ENCODE peak calls at places on chromosome 22, in six cellular contexts. One of them, this sample, is unnamed.

GRCh38 chr22:37177755-37178154 is 10.3 kb downstream of the C1QTNF6 start:
- DNase-seq in tibial nerve: no peak
- DNase-seq in ovary: no peak
- DNase-seq in transverse colon: no peak
- DNase-seq in sigmoid colon: no peak
- DNase-seq in A549: no peak
- DNase-seq in this sample: no peak

GRCh38 chr22:44750481-44750880 is 1.9 kb upstream of the ARHGAP8 start:
- DNase-seq in ovary: no peak
- DNase-seq in transverse colon: no peak
- DNase-seq in tibial nerve: no peak
- DNase-seq in sigmoid colon: no peak
- DNase-seq in A549: no peak
- DNase-seq in this sample: no peak

GRCh38 chr22:45296628-45297297 is 12.0 kb downstream of the UPK3A start:
- DNase-seq in A549: no peak
- DNase-seq in tibial nerve: no peak
- DNase-seq in ovary: no peak
- DNase-seq in sigmoid colon: no peak
- DNase-seq in transverse colon: no peak
- DNase-seq in this sample: no peak

GRCh38 chr22:44531487-44531886 is 33.5 kb upstream of the RTL6 start:
- DNase-seq in sigmoid colon: peak; percentile 79
- DNase-seq in A549: no peak
- DNase-seq in transverse colon: no peak
- DNase-seq in tibial nerve: no peak
- DNase-seq in ovary: no peak
- DNase-seq in this sample: no peak

GRCh38 chr22:45090364-45090960 is 73.3 kb upstream of the NUP50 start:
- DNase-seq in sigmoid colon: no peak
- DNase-seq in transverse colon: peak; percentile 41
- DNase-seq in tibial nerve: no peak
- DNase-seq in A549: no peak
- DNase-seq in ovary: no peak
- DNase-seq in this sample: no peak

GRCh38 chr22:43706151-43706550 is 106.0 kb downstream of the EFCAB6 start:
- DNase-seq in A549: no peak
- DNase-seq in tibial nerve: no peak
- DNase-seq in sigmoid colon: no peak
- DNase-seq in transverse colon: no peak
- DNase-seq in ovary: no peak
- DNase-seq in this sample: no peak

GRCh38 chr22:48070760-48071159 is 1308.3 kb downstream of the TBC1D22A start:
- DNase-seq in transverse colon: no peak
- DNase-seq in sigmoid colon: peak; percentile 42
- DNase-seq in tibial nerve: no peak
- DNase-seq in A549: no peak
- DNase-seq in ovary: no peak
- DNase-seq in this sample: no peak

GRCh38 chr22:43118024-43118849 is 7.7 kb downstream of the BIK start:
- DNase-seq in sigmoid colon: no peak
- DNase-seq in ovary: no peak
- DNase-seq in transverse colon: peak; percentile 66
- DNase-seq in A549: no peak
- DNase-seq in tibial nerve: no peak
- DNase-seq in this sample: no peak

GRCh38 chr22:40345271-40345670 is 1.0 kb upstream of the ADSL start:
- DNase-seq in transverse colon: peak; percentile 50
- DNase-seq in tibial nerve: no peak
- DNase-seq in A549: no peak
- DNase-seq in ovary: no peak
- DNase-seq in sigmoid colon: no peak
- DNase-seq in this sample: no peak

GRCh38 chr22:22810018-22810427 is 77.6 kb upstream of the IGLL5 start:
- DNase-seq in A549: peak; percentile 18
- DNase-seq in tibial nerve: peak; percentile 15
- DNase-seq in transverse colon: peak; percentile 57
- DNase-seq in sigmoid colon: no peak
- DNase-seq in ovary: no peak
- DNase-seq in this sample: no peak

GRCh38 chr22:32819120-32819519 is 17.6 kb downstream of the TIMP3 start:
- DNase-seq in tibial nerve: no peak
- DNase-seq in sigmoid colon: no peak
- DNase-seq in A549: no peak
- DNase-seq in ovary: no peak
- DNase-seq in transverse colon: no peak
- DNase-seq in this sample: peak; percentile 24

GRCh38 chr22:40300884-40301672 is 45.2 kb upstream of the ADSL start:
- DNase-seq in A549: no peak
- DNase-seq in sigmoid colon: no peak
- DNase-seq in tibial nerve: no peak
- DNase-seq in transverse colon: no peak
- DNase-seq in ovary: no peak
- DNase-seq in this sample: no peak

GRCh38 chr22:47850644-47851151 is 1088.2 kb downstream of the TBC1D22A start:
- DNase-seq in sigmoid colon: no peak
- DNase-seq in transverse colon: no peak
- DNase-seq in A549: no peak
- DNase-seq in tibial nerve: no peak
- DNase-seq in ovary: peak; percentile 19
- DNase-seq in this sample: no peak

GRCh38 chr22:45469573-45470383 is 32.9 kb upstream of the FBLN1 start:
- DNase-seq in tibial nerve: no peak
- DNase-seq in ovary: no peak
- DNase-seq in transverse colon: no peak
- DNase-seq in A549: no peak
- DNase-seq in sigmoid colon: peak; percentile 15
- DNase-seq in this sample: no peak

GRCh38 chr22:23157560-23158515 is 12.6 kb downstream of the RAB36 start:
- DNase-seq in transverse colon: no peak
- DNase-seq in tibial nerve: no peak
- DNase-seq in A549: no peak
- DNase-seq in sigmoid colon: no peak
- DNase-seq in ovary: no peak
- DNase-seq in this sample: no peak

GRCh38 chr22:31295831-31296230 is 3.5 kb upstream of the PIK3IP1 start:
- DNase-seq in A549: no peak
- DNase-seq in sigmoid colon: no peak
- DNase-seq in ovary: no peak
- DNase-seq in tibial nerve: no peak
- DNase-seq in transverse colon: no peak
- DNase-seq in this sample: no peak

GRCh38 chr22:45308624-45309421 is 911 bp upstream of the FAM118A start:
- DNase-seq in ovary: no peak
- DNase-seq in tibial nerve: no peak
- DNase-seq in A549: no peak
- DNase-seq in sigmoid colon: no peak
- DNase-seq in transverse colon: peak; percentile 42
- DNase-seq in this sample: no peak

GRCh38 chr22:48561676-48562075 is 1266.0 kb downstream of the BRD1 start:
- DNase-seq in tibial nerve: no peak
- DNase-seq in sigmoid colon: no peak
- DNase-seq in A549: no peak
- DNase-seq in transverse colon: no peak
- DNase-seq in ovary: no peak
- DNase-seq in this sample: no peak

GRCh38 chr22:45482169-45482568 is 20.5 kb upstream of the FBLN1 start:
- DNase-seq in ovary: no peak
- DNase-seq in tibial nerve: no peak
- DNase-seq in sigmoid colon: no peak
- DNase-seq in A549: no peak
- DNase-seq in transverse colon: no peak
- DNase-seq in this sample: no peak

GRCh38 chr22:30903876-30904460 is 64.6 kb downstream of the MORC2 start:
- DNase-seq in transverse colon: no peak
- DNase-seq in ovary: no peak
- DNase-seq in tibial nerve: no peak
- DNase-seq in sigmoid colon: no peak
- DNase-seq in A549: no peak
- DNase-seq in this sample: no peak

GRCh38 chr22:33397381-33397907 is 339.3 kb upstream of the SYN3 start:
- DNase-seq in tibial nerve: no peak
- DNase-seq in ovary: no peak
- DNase-seq in transverse colon: no peak
- DNase-seq in sigmoid colon: no peak
- DNase-seq in A549: no peak
- DNase-seq in this sample: no peak

GRCh38 chr22:44838316-44839016 is 86.1 kb downstream of the ARHGAP8 start:
- DNase-seq in sigmoid colon: no peak
- DNase-seq in A549: no peak
- DNase-seq in transverse colon: no peak
- DNase-seq in ovary: peak; percentile 51
- DNase-seq in tibial nerve: no peak
- DNase-seq in this sample: no peak

GRCh38 chr22:23248583-23248982 is 68.3 kb downstream of the BCR start:
- DNase-seq in tibial nerve: no peak
- DNase-seq in transverse colon: no peak
- DNase-seq in A549: no peak
- DNase-seq in ovary: no peak
- DNase-seq in sigmoid colon: no peak
- DNase-seq in this sample: no peak

GRCh38 chr22:41957941-41958556 is 6.1 kb downstream of the SMIM45 start:
- DNase-seq in tibial nerve: no peak
- DNase-seq in A549: no peak
- DNase-seq in ovary: no peak
- DNase-seq in transverse colon: no peak
- DNase-seq in sigmoid colon: no peak
- DNase-seq in this sample: no peak
- H3K4me3 ChIP-seq in tibial nerve: peak overlapping the region; percentile 36
- H3K4me3 ChIP-seq in A549: no peak overlapping the region
- H3K4me3 ChIP-seq in ovary: no peak overlapping the region
- H3K4me3 ChIP-seq in transverse colon: peak overlapping the region; percentile 20
- H3K4me3 ChIP-seq in sigmoid colon: peak overlapping the region; percentile 30
- H3K4me3 ChIP-seq in this sample: peak overlapping the region; percentile 27

GRCh38 chr22:19840955-19841640 is 13.6 kb downstream of the GNB1L start:
- DNase-seq in sigmoid colon: no peak
- DNase-seq in A549: no peak
- DNase-seq in tibial nerve: no peak
- DNase-seq in transverse colon: no peak
- DNase-seq in ovary: no peak
- DNase-seq in this sample: no peak

GRCh38 chr22:19842386-19843106 is 12.1 kb downstream of the GNB1L start:
- DNase-seq in transverse colon: no peak
- DNase-seq in tibial nerve: no peak
- DNase-seq in sigmoid colon: peak; percentile 40
- DNase-seq in A549: no peak
- DNase-seq in ovary: no peak
- DNase-seq in this sample: no peak

GRCh38 chr22:19843107-19843856 is 11.4 kb downstream of the GNB1L start:
- DNase-seq in transverse colon: no peak
- DNase-seq in ovary: no peak
- DNase-seq in A549: no peak
- DNase-seq in tibial nerve: no peak
- DNase-seq in sigmoid colon: peak; percentile 46
- DNase-seq in this sample: no peak

GRCh38 chr22:19840059-19840458 is 14.6 kb downstream of the GNB1L start:
- DNase-seq in sigmoid colon: no peak
- DNase-seq in ovary: no peak
- DNase-seq in transverse colon: no peak
- DNase-seq in tibial nerve: no peak
- DNase-seq in A549: no peak
- DNase-seq in this sample: no peak

DNA sequence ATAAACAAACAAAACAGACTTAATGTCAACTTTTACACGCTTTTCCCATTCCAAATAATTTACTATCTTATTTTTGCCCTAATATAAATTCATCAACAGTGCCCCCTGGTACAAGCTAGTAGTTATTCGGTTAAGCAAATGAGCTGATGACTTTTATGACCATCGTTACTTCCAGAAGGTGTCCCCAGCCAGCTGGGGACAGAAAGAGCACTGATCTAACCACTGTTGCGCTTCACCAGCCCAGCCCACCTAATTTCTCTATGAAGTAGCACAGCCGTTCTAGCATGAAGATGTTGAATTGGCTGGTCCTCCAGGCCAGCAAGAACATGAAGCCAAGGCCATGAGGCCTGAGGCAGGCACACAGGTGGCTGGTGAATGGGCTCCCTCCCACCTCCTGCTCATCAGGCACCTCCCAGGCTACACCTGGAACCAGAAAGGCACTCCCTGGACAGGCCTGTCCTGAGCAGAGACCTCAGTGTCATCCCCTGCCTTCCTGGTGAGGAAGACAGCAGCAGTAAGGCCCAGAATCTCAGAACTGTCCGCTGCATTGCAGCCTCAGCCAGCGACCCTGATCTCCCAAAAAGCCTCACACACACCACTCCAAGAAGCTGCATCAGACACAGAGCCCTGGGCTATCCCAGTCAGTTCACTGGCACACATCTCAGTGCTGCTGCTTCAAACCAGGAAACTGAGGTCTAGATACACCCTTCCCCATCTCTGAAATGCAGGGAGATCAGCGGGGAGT is 12.9 kb downstream of the GNB1L start:
- DNase-seq in sigmoid colon: peak; percentile 29
- DNase-seq in A549: no peak
- DNase-seq in ovary: no peak
- DNase-seq in tibial nerve: no peak
- DNase-seq in transverse colon: no peak
- DNase-seq in this sample: no peak
- TF ChIP-seq EP300 in sigmoid colon: no peak
- TF ChIP-seq EP300 in A549: no peak
- TF ChIP-seq EP300 in ovary: no peak
- TF ChIP-seq EP300 in tibial nerve: no peak
- TF ChIP-seq EP300 in transverse colon: no peak
- TF ChIP-seq EP300 in this sample: no peak

DNA sequence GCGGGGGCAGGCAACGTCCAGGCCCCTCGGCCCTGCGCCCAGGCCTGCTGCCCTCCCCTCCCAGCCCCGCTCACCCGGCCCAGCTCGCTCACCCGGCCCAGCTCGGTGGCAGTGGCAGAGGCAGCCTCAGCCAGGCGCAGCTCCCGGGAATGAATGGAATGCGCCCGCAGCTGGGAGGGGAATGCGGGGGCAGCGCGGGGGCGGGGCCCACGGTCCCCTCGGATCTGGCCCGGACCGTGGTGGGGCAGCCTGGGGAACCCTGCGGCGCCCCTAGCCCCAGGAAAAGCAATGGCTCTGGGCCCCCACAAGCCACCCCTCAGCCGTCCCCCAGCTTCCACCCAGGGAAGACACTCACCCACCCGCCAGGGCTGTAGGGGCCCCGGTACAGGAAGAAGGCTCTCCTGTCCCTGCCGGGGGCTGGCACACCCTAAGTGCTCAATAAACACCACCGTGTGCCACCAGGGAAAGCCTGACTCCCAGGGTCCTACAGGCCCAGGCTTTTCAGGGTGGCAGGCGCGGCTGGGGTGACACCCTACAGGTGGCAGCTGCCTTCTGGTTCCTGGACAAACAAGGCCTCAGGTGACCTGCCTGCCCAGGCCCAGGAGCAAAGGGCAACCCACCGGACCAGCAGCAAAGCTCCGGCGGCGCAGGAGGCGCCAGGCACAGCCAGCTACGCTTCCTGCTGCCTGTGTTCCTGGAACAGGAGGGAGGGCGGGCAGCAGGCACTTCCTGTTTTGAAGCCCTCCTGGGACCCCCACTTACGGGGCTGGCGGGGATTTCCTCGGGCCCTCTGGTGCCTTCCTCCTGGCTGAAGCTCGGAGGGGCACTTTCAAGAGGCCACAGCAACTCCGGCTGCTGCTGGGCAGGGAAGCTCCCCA is 13.8 kb downstream of the PLXNB2 start:
- DNase-seq in ovary: peak; percentile 68
- DNase-seq in sigmoid colon: no peak
- DNase-seq in A549: no peak
- DNase-seq in transverse colon: peak; percentile 85
- DNase-seq in tibial nerve: no peak
- DNase-seq in this sample: no peak
- H3K4me1 ChIP-seq in ovary: peaks cover 30% of the 10 kb centered on the region
- H3K4me1 ChIP-seq in sigmoid colon: peaks cover 48% of the 10 kb centered on the region
- H3K4me1 ChIP-seq in A549: peaks cover 48% of the 10 kb centered on the region
- H3K4me1 ChIP-seq in transverse colon: peaks cover 50% of the 10 kb centered on the region
- H3K4me1 ChIP-seq in tibial nerve: peaks cover 92% of the 10 kb centered on the region
- H3K4me1 ChIP-seq in this sample: peaks cover 48% of the 10 kb centered on the region

GRCh38 chr22:46612904-46613605 is 7.1 kb upstream of the GRAMD4 start:
- DNase-seq in ovary: no peak
- DNase-seq in tibial nerve: no peak
- DNase-seq in A549: no peak
- DNase-seq in transverse colon: peak; percentile 69
- DNase-seq in sigmoid colon: no peak
- DNase-seq in this sample: no peak
- H3K4me3 ChIP-seq in ovary: no peak overlapping the region
- H3K4me3 ChIP-seq in tibial nerve: no peak overlapping the region
- H3K4me3 ChIP-seq in A549: no peak overlapping the region
- H3K4me3 ChIP-seq in transverse colon: no peak overlapping the region
- H3K4me3 ChIP-seq in sigmoid colon: no peak overlapping the region
- H3K4me3 ChIP-seq in this sample: no peak overlapping the region